ENCODE peak calls at places on chromosome 16, in four cellular contexts. X is fibroblast of the aortic adventitia, W is OCI-LY7, T is GM04503. S is an unnamed sample.

GRCh38 chr16:85027968-85028637 is 508 bp downstream of the KIAA0513 start:
- DNase-seq in W (peak), X (no peak), T (no peak), S (no peak)

GRCh38 chr16:11604783-11605563 is 18.3 kb upstream of the LITAF start:
- DNase-seq in X (peak), T (no peak), W (no peak), S (no peak)

GRCh38 chr16:86806838-86807351 is 228.5 kb downstream of the FOXL1 start:
- DNase-seq in X (no peak), W (no peak), T (no peak), S (no peak)

GRCh38 chr16:81071816-81072215 is 5.2 kb downstream of the C16orf46 start:
- DNase-seq in W (no peak), T (no peak), X (no peak), S (no peak)

GRCh38 chr16:85080923-85081498 is 31.3 kb downstream of the CIBAR2 start:
- DNase-seq in T (no peak), X (no peak), W (no peak), S (no peak)

GRCh38 chr16:3276679-3277078 is 6.6 kb upstream of the ZNF263 start:
- DNase-seq in T (no peak), X (no peak), W (no peak), S (no peak)

GRCh38 chr16:4298761-4299522 is 16.9 kb upstream of the GLIS2 start:
- DNase-seq in X (peak), W (no peak), T (peak), S (no peak)

GRCh38 chr16:68695575-68695974 is 41.5 kb upstream of the CDH1 start:
- DNase-seq in W (no peak), T (no peak), X (no peak), S (no peak)

GRCh38 chr16:71436473-71436872 is 5.4 kb downstream of the TLE7 start:
- DNase-seq in T (no peak), W (no peak), X (no peak), S (no peak)

GRCh38 chr16:53726625-53727024 is 22.7 kb downstream of the FTO start:
- DNase-seq in W (no peak), X (no peak), T (no peak), S (no peak)

GRCh38 chr16:13289515-13289914 is 388.1 kb downstream of the SHISA9 start:
- DNase-seq in T (no peak), W (no peak), X (no peak), S (no peak)

GRCh38 chr16:86321491-86321890 is 188.8 kb upstream of the FOXF1 start:
- DNase-seq in X (no peak), W (no peak), T (no peak), S (no peak)

GRCh38 chr16:75246504-75247205 is 4.8 kb downstream of the BCAR1 start:
- DNase-seq in X (peak), T (no peak), W (no peak), S (no peak)

GRCh38 chr16:28935924-28936783 is 4.4 kb downstream of the CD19 start:
- DNase-seq in X (peak), T (no peak), W (peak), S (no peak)

GRCh38 chr16:56872863-56873391 is 7.9 kb downstream of the SLC12A3 start:
- DNase-seq in W (no peak), X (no peak), T (no peak), S (no peak)

GRCh38 chr16:23013484-23013883 is 135.8 kb downstream of the USP31 start:
- DNase-seq in W (peak), X (no peak), T (no peak), S (no peak)

GRCh38 chr16:47578573-47578972 is 117.4 kb downstream of the PHKB start:
- DNase-seq in W (no peak), T (no peak), X (peak), S (no peak)

GRCh38 chr16:67164599-67165061 is at the start of gene HSF4:
- DNase-seq in W (no peak), T (no peak), X (no peak), S (no peak)

GRCh38 chr16:1787322-1788094 is 4.7 kb downstream of the NUBP2 start:
- DNase-seq in X (no peak), T (no peak), W (no peak), S (no peak)

GRCh38 chr16:12459401-12459791 is 344.3 kb downstream of the CPPED1 start:
- DNase-seq in W (peak), T (no peak), X (no peak), S (no peak)

GRCh38 chr16:27239026-27239425 is 29.5 kb downstream of the NSMCE1 start:
- DNase-seq in W (no peak), T (no peak), X (no peak), S (no peak)

GRCh38 chr16:85553436-85554113 is 59.5 kb upstream of the GSE1 start:
- DNase-seq in X (peak), W (peak), T (no peak), S (no peak)

GRCh38 chr16:4935231-4935855 is 1.6 kb downstream of the PPL start:
- DNase-seq in X (peak), W (no peak), T (peak), S (no peak)

GRCh38 chr16:14436410-14436955 is 193.6 kb downstream of the PARN start:
- DNase-seq in W (no peak), X (no peak), T (no peak), S (no peak)

GRCh38 chr16:17607624-17608023 is 136.9 kb upstream of the XYLT1 start:
- DNase-seq in T (no peak), X (no peak), W (no peak), S (no peak)

S was measured in astrocyte of the cerebellum.